ENCODE peak calls at places on chromosomes 7 and 10, in nine cellular contexts. C is Caki2; W is psoas muscle; U is NB4; D is GM06990; Z is stimulated activated CD4-positive, alpha-beta T cell treated with anti-CD3 and anti-CD28 coated beads, Interleukin-1b, Interleukin-23, amount 100 ng/mL, for 24 hours; Y is dorsolateral prefrontal cortex; K is GM20000; L is activated T-helper 9 cell treated with anti-CD3 and anti-CD28 coated beads, Interleukin-2, amount 50 U/mL, for 16 hours. B is an unnamed sample.
A peak's percentile ranks its signal among the peaks of the same experiment; 100 is the strongest.

GRCh38 chr7:44568771-44569560 is 4.7 kb downstream of the DDX56 start:
- DNase-seq in W (no peak), K (no peak), L (no peak), Y (no peak), D (no peak), Z (no peak), U (no peak), C (no peak), B (no peak)

GRCh38 chr10:47361293-47361692 is 13.1 kb downstream of the RBP3 start:
- DNase-seq in W (peak; percentile 50), L (no peak), Z (no peak), U (peak; percentile 65), Y (peak; percentile 65), D (no peak), C (peak; percentile 24), K (peak; percentile 56), B (peak; percentile 19)

GRCh38 chr10:94213980-94214379 is 148.8 kb downstream of the NOC3L start:
- DNase-seq in Z (no peak), Y (no peak), D (no peak), C (no peak), U (no peak), W (no peak), K (no peak), L (no peak), B (no peak)

GRCh38 chr7:650339-651031 is 76.0 kb upstream of the DNAAF5 start:
- DNase-seq in W (no peak), Y (peak; percentile 77), K (no peak), L (no peak), C (no peak), U (no peak), Z (no peak), D (no peak), B (no peak)

GRCh38 chr10:15719062-15719898 is 442 bp downstream of the ITGA8 start:
- DNase-seq in K (peak; percentile 20), L (no peak), Y (no peak), W (no peak), U (no peak), C (no peak), D (peak; percentile 12), Z (no peak), B (no peak)

GRCh38 chr10:86523348-86523747 is 1.8 kb upstream of the WAPL start:
- DNase-seq in L (no peak), K (no peak), Y (no peak), C (peak; percentile 32), D (no peak), U (no peak), Z (no peak), W (no peak), B (no peak)

GRCh38 chr7:57182031-57182430 is 49.8 kb upstream of the ZNF479 start:
- DNase-seq in W (no peak), U (no peak), Y (no peak), Z (no peak), L (no peak), C (no peak), D (no peak), K (no peak), B (no peak)

GRCh38 chr7:1755783-1756626 is 85.9 kb downstream of the ELFN1 start:
- DNase-seq in D (no peak), W (no peak), U (peak; percentile 8), C (no peak), K (peak; percentile 28), Z (no peak), Y (peak; percentile 8), L (no peak), B (no peak)

GRCh38 chr10:72645263-72645858 is 19.5 kb upstream of the MICU1 start:
- DNase-seq in K (no peak), U (no peak), Y (no peak), L (no peak), D (no peak), C (no peak), Z (no peak), W (no peak), B (no peak)

GRCh38 chr7:1377111-1377909 is 82.0 kb downstream of the MICALL2 start:
- DNase-seq in Z (no peak), U (peak; percentile 62), K (no peak), W (no peak), L (no peak), Y (no peak), D (no peak), C (no peak), B (no peak)

GRCh38 chr7:102431617-102432298 is 1.6 kb upstream of the ORAI2 start:
- DNase-seq in Z (peak; percentile 33), W (no peak), L (peak; percentile 45), K (peak; percentile 69), U (peak; percentile 75), D (peak; percentile 71), Y (peak; percentile 66), C (peak; percentile 86), B (peak; percentile 52)

GRCh38 chr7:30920584-30921539 is 9.2 kb downstream of the AQP1 start:
- DNase-seq in L (no peak), U (no peak), Y (peak; percentile 41), C (peak; percentile 33), W (peak; percentile 65), D (no peak), K (no peak), Z (no peak), B (no peak)

GRCh38 chr10:82934429-82934828 is 1059.4 kb downstream of the NRG3 start:
- DNase-seq in W (no peak), K (no peak), U (peak; percentile 24), D (no peak), L (no peak), Z (no peak), C (no peak), Y (no peak), B (no peak)

GRCh38 chr7:29988391-29989256 is 977 bp downstream of the SCRN1 start:
- DNase-seq in U (no peak), Y (peak; percentile 63), D (peak; percentile 85), Z (no peak), W (peak; percentile 68), C (peak; percentile 27), K (peak; percentile 71), L (peak; percentile 4), B (no peak)

GRCh38 chr7:145909956-145910611 is 206.5 kb upstream of the CNTNAP2 start:
- DNase-seq in C (peak; percentile 51), W (no peak), K (no peak), L (no peak), Z (no peak), Y (no peak), D (no peak), U (peak; percentile 87), B (peak; percentile 95)

GRCh38 chr10:103181244-103181643 is 11.8 kb downstream of the NT5C2 start:
- DNase-seq in K (peak; percentile 25), U (peak; percentile 91), Z (no peak), D (no peak), C (no peak), Y (no peak), L (no peak), W (no peak), B (peak; percentile 100)

GRCh38 chr7:301291-302053 is 11.5 kb downstream of the FOXL3 start:
- DNase-seq in K (no peak), U (no peak), Z (no peak), D (no peak), Y (peak; percentile 30), W (no peak), C (no peak), L (no peak), B (no peak)

GRCh38 chr10:12350167-12350872 is 973 bp downstream of the CAMK1D start:
- DNase-seq in C (peak; percentile 65), Y (peak; percentile 53), U (peak; percentile 63), W (peak; percentile 56), Z (no peak), D (peak; percentile 77), L (peak; percentile 17), K (peak; percentile 74), B (peak; percentile 62)

GRCh38 chr7:136134503-136134902 is 157.3 kb upstream of the MTPN start:
- DNase-seq in K (no peak), Y (no peak), D (no peak), W (no peak), U (no peak), Z (no peak), C (no peak), L (no peak), B (no peak)

GRCh38 chr7:152173372-152174070 is 148.0 kb downstream of the GALNT11 start:
- DNase-seq in K (no peak), C (no peak), D (no peak), L (no peak), W (no peak), Z (no peak), U (no peak), Y (no peak), B (peak; percentile 28)

GRCh38 chr10:14008648-14009072 is 322.1 kb downstream of the FRMD4A start:
- DNase-seq in K (no peak), D (no peak), L (no peak), U (no peak), W (no peak), Z (no peak), C (no peak), Y (no peak), B (no peak)

GRCh38 chr7:6323936-6324701 is 51.7 kb upstream of the CYTH3 start:
- DNase-seq in D (no peak), C (no peak), W (peak; percentile 23), Y (no peak), K (no peak), Z (no peak), L (no peak), U (no peak), B (no peak)

GRCh38 chr10:57952741-57953140 is 315.0 kb downstream of the IPMK start:
- DNase-seq in W (no peak), C (no peak), K (no peak), Z (no peak), L (no peak), D (no peak), U (no peak), Y (no peak), B (no peak)

GRCh38 chr7:100443096-100443840 is 7.0 kb upstream of the PPP1R35 start:
- DNase-seq in Z (no peak), W (no peak), L (no peak), D (no peak), C (no peak), Y (peak; percentile 17), U (no peak), K (no peak), B (no peak)

GRCh38 chr7:30702200-30702599 is 19.9 kb upstream of the CRHR2 start:
- DNase-seq in L (no peak), C (no peak), Z (no peak), W (no peak), Y (no peak), D (no peak), U (peak; percentile 69), K (no peak), B (no peak)

B was measured in Kasumi-1.